ENCODE peak calls at places on chromosomes 4 and X, in five cellular contexts. One of them, this sample, is unnamed.
A peak's percentile ranks its signal among the peaks of the same experiment; 100 is the strongest.

GRCh38 chr4:75189976-75190375 is 257.1 kb downstream of the PARM1 start:
- DNase-seq in Right ventricle myocardium superior: no peak
- DNase-seq in activated naive CD8-positive, alpha-beta T cell treated with anti-CD3 and anti-CD28 coated beads, Interleukin-2, amount 50 U/mL, for 24 hours: no peak
- DNase-seq in lower leg skin: no peak
- DNase-seq in GM23338: no peak
- DNase-seq in this sample: no peak

GRCh38 chrX:74529311-74529710 is 85.1 kb downstream of the RLIM start:
- DNase-seq in Right ventricle myocardium superior: no peak
- DNase-seq in activated naive CD8-positive, alpha-beta T cell treated with anti-CD3 and anti-CD28 coated beads, Interleukin-2, amount 50 U/mL, for 24 hours: no peak
- DNase-seq in GM23338: no peak
- DNase-seq in lower leg skin: no peak
- DNase-seq in this sample: no peak

GRCh38 chr4:131584587-131584986 is 1564.5 kb upstream of the PCDH10 start:
- DNase-seq in GM23338: no peak
- DNase-seq in activated naive CD8-positive, alpha-beta T cell treated with anti-CD3 and anti-CD28 coated beads, Interleukin-2, amount 50 U/mL, for 24 hours: no peak
- DNase-seq in lower leg skin: no peak
- DNase-seq in Right ventricle myocardium superior: no peak
- DNase-seq in this sample: no peak

GRCh38 chr4:66691101-66691500 is 854.2 kb downstream of the CENPC start:
- DNase-seq in Right ventricle myocardium superior: no peak
- DNase-seq in lower leg skin: no peak
- DNase-seq in GM23338: peak; percentile 47
- DNase-seq in activated naive CD8-positive, alpha-beta T cell treated with anti-CD3 and anti-CD28 coated beads, Interleukin-2, amount 50 U/mL, for 24 hours: no peak
- DNase-seq in this sample: no peak

GRCh38 chr4:74855879-74856278 is 61.6 kb upstream of the BTC start:
- DNase-seq in activated naive CD8-positive, alpha-beta T cell treated with anti-CD3 and anti-CD28 coated beads, Interleukin-2, amount 50 U/mL, for 24 hours: no peak
- DNase-seq in lower leg skin: no peak
- DNase-seq in GM23338: no peak
- DNase-seq in Right ventricle myocardium superior: no peak
- DNase-seq in this sample: no peak

GRCh38 chrX:56762220-56762619 is 33.2 kb downstream of the NBDY start:
- DNase-seq in lower leg skin: no peak
- DNase-seq in GM23338: no peak
- DNase-seq in Right ventricle myocardium superior: no peak
- DNase-seq in activated naive CD8-positive, alpha-beta T cell treated with anti-CD3 and anti-CD28 coated beads, Interleukin-2, amount 50 U/mL, for 24 hours: no peak
- DNase-seq in this sample: no peak

GRCh38 chrX:45632506-45632905 is 431.8 kb upstream of the DIPK2B start:
- DNase-seq in activated naive CD8-positive, alpha-beta T cell treated with anti-CD3 and anti-CD28 coated beads, Interleukin-2, amount 50 U/mL, for 24 hours: no peak
- DNase-seq in lower leg skin: no peak
- DNase-seq in Right ventricle myocardium superior: no peak
- DNase-seq in GM23338: peak; percentile 11
- DNase-seq in this sample: no peak

GRCh38 chr4:2339458-2340271 is 77.8 kb upstream of the MXD4 start:
- DNase-seq in lower leg skin: peak; percentile 78
- DNase-seq in activated naive CD8-positive, alpha-beta T cell treated with anti-CD3 and anti-CD28 coated beads, Interleukin-2, amount 50 U/mL, for 24 hours: no peak
- DNase-seq in Right ventricle myocardium superior: no peak
- DNase-seq in GM23338: no peak
- DNase-seq in this sample: no peak

GRCh38 chrX:149570668-149571067 is 16.6 kb downstream of the MAGEA9B start:
- DNase-seq in activated naive CD8-positive, alpha-beta T cell treated with anti-CD3 and anti-CD28 coated beads, Interleukin-2, amount 50 U/mL, for 24 hours: no peak
- DNase-seq in GM23338: no peak
- DNase-seq in lower leg skin: peak; percentile 28
- DNase-seq in Right ventricle myocardium superior: no peak
- DNase-seq in this sample: no peak

GRCh38 chr4:145804134-145804533 is 124.2 kb downstream of the C4orf51 start:
- DNase-seq in Right ventricle myocardium superior: no peak
- DNase-seq in GM23338: no peak
- DNase-seq in lower leg skin: no peak
- DNase-seq in activated naive CD8-positive, alpha-beta T cell treated with anti-CD3 and anti-CD28 coated beads, Interleukin-2, amount 50 U/mL, for 24 hours: no peak
- DNase-seq in this sample: no peak

GRCh38 chr4:108033348-108033747 is 43.7 kb downstream of the HADH start:
- DNase-seq in lower leg skin: no peak
- DNase-seq in GM23338: no peak
- DNase-seq in activated naive CD8-positive, alpha-beta T cell treated with anti-CD3 and anti-CD28 coated beads, Interleukin-2, amount 50 U/mL, for 24 hours: no peak
- DNase-seq in Right ventricle myocardium superior: no peak
- DNase-seq in this sample: no peak

GRCh38 chr4:7132730-7133582 is 59.4 kb upstream of the SORCS2 start:
- DNase-seq in GM23338: no peak
- DNase-seq in Right ventricle myocardium superior: no peak
- DNase-seq in lower leg skin: no peak
- DNase-seq in activated naive CD8-positive, alpha-beta T cell treated with anti-CD3 and anti-CD28 coated beads, Interleukin-2, amount 50 U/mL, for 24 hours: no peak
- DNase-seq in this sample: no peak

GRCh38 chrX:78708171-78708570 is 39.3 kb upstream of the LPAR4 start:
- DNase-seq in GM23338: peak; percentile 55
- DNase-seq in activated naive CD8-positive, alpha-beta T cell treated with anti-CD3 and anti-CD28 coated beads, Interleukin-2, amount 50 U/mL, for 24 hours: no peak
- DNase-seq in Right ventricle myocardium superior: no peak
- DNase-seq in lower leg skin: no peak
- DNase-seq in this sample: no peak

GRCh38 chrX:118847676-118848075 is 24.1 kb downstream of the ZCCHC12 start:
- DNase-seq in lower leg skin: no peak
- DNase-seq in Right ventricle myocardium superior: no peak
- DNase-seq in GM23338: peak; percentile 75
- DNase-seq in activated naive CD8-positive, alpha-beta T cell treated with anti-CD3 and anti-CD28 coated beads, Interleukin-2, amount 50 U/mL, for 24 hours: no peak
- DNase-seq in this sample: no peak

GRCh38 chr4:151117371-151117962 is 18.0 kb downstream of the RPS3A start:
- DNase-seq in GM23338: peak; percentile 88
- DNase-seq in Right ventricle myocardium superior: no peak
- DNase-seq in activated naive CD8-positive, alpha-beta T cell treated with anti-CD3 and anti-CD28 coated beads, Interleukin-2, amount 50 U/mL, for 24 hours: peak; percentile 52
- DNase-seq in lower leg skin: no peak
- DNase-seq in this sample: no peak

GRCh38 chr4:98343640-98344039 is 82.5 kb downstream of the RAP1GDS1 start:
- DNase-seq in lower leg skin: no peak
- DNase-seq in GM23338: no peak
- DNase-seq in activated naive CD8-positive, alpha-beta T cell treated with anti-CD3 and anti-CD28 coated beads, Interleukin-2, amount 50 U/mL, for 24 hours: no peak
- DNase-seq in Right ventricle myocardium superior: no peak
- DNase-seq in this sample: no peak

GRCh38 chrX:102708900-102709299 is 3.3 kb upstream of the GPRASP2 start:
- DNase-seq in GM23338: no peak
- DNase-seq in Right ventricle myocardium superior: no peak
- DNase-seq in lower leg skin: no peak
- DNase-seq in activated naive CD8-positive, alpha-beta T cell treated with anti-CD3 and anti-CD28 coated beads, Interleukin-2, amount 50 U/mL, for 24 hours: no peak
- DNase-seq in this sample: no peak

GRCh38 chr4:168796362-168797106 is 213.5 kb downstream of the CBR4 start:
- DNase-seq in activated naive CD8-positive, alpha-beta T cell treated with anti-CD3 and anti-CD28 coated beads, Interleukin-2, amount 50 U/mL, for 24 hours: no peak
- DNase-seq in GM23338: no peak
- DNase-seq in lower leg skin: no peak
- DNase-seq in Right ventricle myocardium superior: no peak
- DNase-seq in this sample: peak; percentile 53

GRCh38 chr4:139675156-139675555 is 9.5 kb downstream of the MGST2 start:
- DNase-seq in lower leg skin: no peak
- DNase-seq in Right ventricle myocardium superior: no peak
- DNase-seq in activated naive CD8-positive, alpha-beta T cell treated with anti-CD3 and anti-CD28 coated beads, Interleukin-2, amount 50 U/mL, for 24 hours: no peak
- DNase-seq in GM23338: no peak
- DNase-seq in this sample: no peak

GRCh38 chrX:18833071-18833731 is 125.8 kb downstream of the PPEF1 start:
- DNase-seq in GM23338: peak; percentile 3
- DNase-seq in lower leg skin: no peak
- DNase-seq in Right ventricle myocardium superior: peak; percentile 58
- DNase-seq in activated naive CD8-positive, alpha-beta T cell treated with anti-CD3 and anti-CD28 coated beads, Interleukin-2, amount 50 U/mL, for 24 hours: no peak
- DNase-seq in this sample: peak; percentile 81

GRCh38 chr4:137749466-137749865 is 217.2 kb upstream of the PCDH18 start:
- DNase-seq in GM23338: no peak
- DNase-seq in activated naive CD8-positive, alpha-beta T cell treated with anti-CD3 and anti-CD28 coated beads, Interleukin-2, amount 50 U/mL, for 24 hours: no peak
- DNase-seq in lower leg skin: no peak
- DNase-seq in Right ventricle myocardium superior: no peak
- DNase-seq in this sample: no peak

GRCh38 chr4:156252300-156253016 is 298.8 kb upstream of the CTSO start:
- DNase-seq in GM23338: no peak
- DNase-seq in Right ventricle myocardium superior: no peak
- DNase-seq in lower leg skin: no peak
- DNase-seq in activated naive CD8-positive, alpha-beta T cell treated with anti-CD3 and anti-CD28 coated beads, Interleukin-2, amount 50 U/mL, for 24 hours: no peak
- DNase-seq in this sample: no peak

GRCh38 chrX:150088766-150089518 is 150.7 kb upstream of the EOLA2 start:
- DNase-seq in GM23338: no peak
- DNase-seq in lower leg skin: no peak
- DNase-seq in activated naive CD8-positive, alpha-beta T cell treated with anti-CD3 and anti-CD28 coated beads, Interleukin-2, amount 50 U/mL, for 24 hours: no peak
- DNase-seq in Right ventricle myocardium superior: no peak
- DNase-seq in this sample: no peak

GRCh38 chr4:184812181-184812542 is 13.6 kb downstream of the ACSL1 start:
- DNase-seq in lower leg skin: no peak
- DNase-seq in GM23338: no peak
- DNase-seq in Right ventricle myocardium superior: no peak
- DNase-seq in activated naive CD8-positive, alpha-beta T cell treated with anti-CD3 and anti-CD28 coated beads, Interleukin-2, amount 50 U/mL, for 24 hours: no peak
- DNase-seq in this sample: no peak

GRCh38 chr4:173855015-173855414 is 325.0 kb upstream of the HAND2 start:
- DNase-seq in lower leg skin: no peak
- DNase-seq in activated naive CD8-positive, alpha-beta T cell treated with anti-CD3 and anti-CD28 coated beads, Interleukin-2, amount 50 U/mL, for 24 hours: no peak
- DNase-seq in Right ventricle myocardium superior: no peak
- DNase-seq in GM23338: no peak
- DNase-seq in this sample: no peak

GRCh38 chr4:13218316-13218958 is 265.7 kb downstream of the RAB28 start:
- DNase-seq in GM23338: no peak
- DNase-seq in lower leg skin: no peak
- DNase-seq in activated naive CD8-positive, alpha-beta T cell treated with anti-CD3 and anti-CD28 coated beads, Interleukin-2, amount 50 U/mL, for 24 hours: no peak
- DNase-seq in Right ventricle myocardium superior: no peak
- DNase-seq in this sample: no peak

GRCh38 chrX:88612870-88613329 is 134.1 kb upstream of the CPXCR1 start:
- DNase-seq in activated naive CD8-positive, alpha-beta T cell treated with anti-CD3 and anti-CD28 coated beads, Interleukin-2, amount 50 U/mL, for 24 hours: no peak
- DNase-seq in lower leg skin: no peak
- DNase-seq in Right ventricle myocardium superior: no peak
- DNase-seq in GM23338: no peak
- DNase-seq in this sample: no peak

GRCh38 chrX:39674771-39675553 is 422.8 kb downstream of the BCOR start:
- DNase-seq in lower leg skin: no peak
- DNase-seq in Right ventricle myocardium superior: no peak
- DNase-seq in activated naive CD8-positive, alpha-beta T cell treated with anti-CD3 and anti-CD28 coated beads, Interleukin-2, amount 50 U/mL, for 24 hours: no peak
- DNase-seq in GM23338: no peak
- DNase-seq in this sample: no peak

GRCh38 chr4:145883173-145883572 is 55.5 kb downstream of the ZNF827 start:
- DNase-seq in GM23338: no peak
- DNase-seq in lower leg skin: no peak
- DNase-seq in Right ventricle myocardium superior: no peak
- DNase-seq in activated naive CD8-positive, alpha-beta T cell treated with anti-CD3 and anti-CD28 coated beads, Interleukin-2, amount 50 U/mL, for 24 hours: no peak
- DNase-seq in this sample: no peak

GRCh38 chr4:79831119-79831528 is 241.9 kb downstream of the ANTXR2 start:
- DNase-seq in Right ventricle myocardium superior: no peak
- DNase-seq in activated naive CD8-positive, alpha-beta T cell treated with anti-CD3 and anti-CD28 coated beads, Interleukin-2, amount 50 U/mL, for 24 hours: no peak
- DNase-seq in lower leg skin: no peak
- DNase-seq in GM23338: no peak
- DNase-seq in this sample: no peak

GRCh38 chr4:74230902-74231499 is 73.1 kb downstream of the MTHFD2L start:
- DNase-seq in lower leg skin: no peak
- DNase-seq in Right ventricle myocardium superior: no peak
- DNase-seq in GM23338: no peak
- DNase-seq in activated naive CD8-positive, alpha-beta T cell treated with anti-CD3 and anti-CD28 coated beads, Interleukin-2, amount 50 U/mL, for 24 hours: no peak
- DNase-seq in this sample: no peak

GRCh38 chrX:83169683-83170082 is 338.4 kb upstream of the POU3F4 start:
- DNase-seq in lower leg skin: no peak
- DNase-seq in Right ventricle myocardium superior: no peak
- DNase-seq in GM23338: no peak
- DNase-seq in activated naive CD8-positive, alpha-beta T cell treated with anti-CD3 and anti-CD28 coated beads, Interleukin-2, amount 50 U/mL, for 24 hours: no peak
- DNase-seq in this sample: no peak

GRCh38 chr4:174173360-174173759 is 110.1 kb downstream of the FBXO8 start:
- DNase-seq in lower leg skin: no peak
- DNase-seq in activated naive CD8-positive, alpha-beta T cell treated with anti-CD3 and anti-CD28 coated beads, Interleukin-2, amount 50 U/mL, for 24 hours: no peak
- DNase-seq in Right ventricle myocardium superior: no peak
- DNase-seq in GM23338: no peak
- DNase-seq in this sample: no peak

GRCh38 chr4:170089274-170089742 is 448 bp downstream of the AADAT start:
- DNase-seq in lower leg skin: no peak
- DNase-seq in GM23338: peak; percentile 55
- DNase-seq in activated naive CD8-positive, alpha-beta T cell treated with anti-CD3 and anti-CD28 coated beads, Interleukin-2, amount 50 U/mL, for 24 hours: no peak
- DNase-seq in Right ventricle myocardium superior: no peak
- DNase-seq in this sample: no peak

GRCh38 chr4:5452156-5452555 is 256.2 kb downstream of the EVC2 start:
- DNase-seq in lower leg skin: peak; percentile 68
- DNase-seq in GM23338: no peak
- DNase-seq in Right ventricle myocardium superior: no peak
- DNase-seq in activated naive CD8-positive, alpha-beta T cell treated with anti-CD3 and anti-CD28 coated beads, Interleukin-2, amount 50 U/mL, for 24 hours: no peak
- DNase-seq in this sample: peak; percentile 41